ENCODE peak calls at places on chromosomes 3 and 15, in nine cellular contexts. F, U, G, R, A, B, L, O and Z are unnamed samples.

GRCh38 chr3:45218578-45219390 is 7.3 kb downstream of the TMEM158 start:
- DNase-seq in F (peak; percentile 66), U (no peak), G (peak; percentile 59), R (peak; percentile 64), A (no peak), B (no peak), L (no peak), O (no peak), Z (no peak)

GRCh38 chr3:15041950-15042349 is 23.2 kb downstream of the MRPS25 start:
- DNase-seq in F (no peak), U (no peak), G (no peak), R (no peak), A (no peak), B (no peak), L (no peak), O (no peak), Z (no peak)

GRCh38 chr3:44962606-44963393 is 13.2 kb downstream of the ZDHHC3 start:
- DNase-seq in F (no peak), U (no peak), G (no peak), R (no peak), A (no peak), B (no peak), L (no peak), O (no peak), Z (no peak)

GRCh38 chr3:144636833-144637232 is 665.2 kb downstream of the DIPK2A start:
- DNase-seq in F (no peak), U (peak; percentile 2), G (no peak), R (no peak), A (no peak), B (peak; percentile 10), L (peak; percentile 62), O (peak; percentile 52), Z (peak; percentile 18)

GRCh38 chr3:105518806-105519418 is 152.2 kb downstream of the ALCAM start:
- DNase-seq in F (no peak), U (peak; percentile 35), G (peak; percentile 71), R (no peak), A (peak; percentile 68), B (peak; percentile 21), L (peak; percentile 70), O (peak; percentile 72), Z (peak; percentile 20)

GRCh38 chr3:171672538-171672937 is 137.7 kb downstream of the PLD1 start:
- DNase-seq in F (no peak), U (no peak), G (no peak), R (no peak), A (no peak), B (no peak), L (no peak), O (no peak), Z (no peak)

GRCh38 chr15:72445426-72445825 is 28.7 kb upstream of the ARIH1 start:
- DNase-seq in F (no peak), U (no peak), G (no peak), R (no peak), A (no peak), B (no peak), L (no peak), O (peak; percentile 1), Z (no peak)

GRCh38 chr3:15647629-15648167 is 46.2 kb downstream of the BTD start:
- DNase-seq in F (no peak), U (no peak), G (peak; percentile 87), R (no peak), A (peak; percentile 95), B (peak; percentile 89), L (no peak), O (no peak), Z (no peak)

GRCh38 chr3:124985358-124985757 is 50.8 kb upstream of the MUC13 start:
- DNase-seq in F (no peak), U (no peak), G (no peak), R (peak; percentile 37), A (no peak), B (no peak), L (peak; percentile 40), O (no peak), Z (no peak)

GRCh38 chr3:124982855-124983254 is 48.3 kb upstream of the MUC13 start:
- DNase-seq in F (no peak), U (no peak), G (no peak), R (no peak), A (no peak), B (no peak), L (no peak), O (no peak), Z (peak; percentile 36)

GRCh38 chr3:124984754-124985153 is 50.2 kb upstream of the MUC13 start:
- DNase-seq in F (no peak), U (no peak), G (no peak), R (no peak), A (no peak), B (no peak), L (no peak), O (no peak), Z (no peak)

GRCh38 chr3:124981472-124981871 is 46.9 kb upstream of the MUC13 start:
- DNase-seq in F (no peak), U (no peak), G (no peak), R (no peak), A (no peak), B (no peak), L (peak; percentile 54), O (no peak), Z (no peak)

GRCh38 chr3:124986153-124987143 is 51.9 kb upstream of the MUC13 start:
- DNase-seq in F (peak; percentile 35), U (no peak), G (no peak), R (no peak), A (no peak), B (no peak), L (peak; percentile 42), O (no peak), Z (peak; percentile 48)
- TF ChIP-seq CTCF in F (peak; percentile 48), U (peak; percentile 53), G (peak; percentile 29), R (no peak), A (peak; percentile 29), B (no peak), L (peak; percentile 55), O (peak; percentile 49), Z (peak; percentile 60)

GRCh38 chr3:115380883-115381572 is 233.9 kb upstream of the ZBTB20 start:
- DNase-seq in F (no peak), U (no peak), G (no peak), R (no peak), A (no peak), B (no peak), L (no peak), O (no peak), Z (no peak)
- TF ChIP-seq CTCF in F (no peak), U (no peak), G (no peak), R (no peak), A (no peak), B (no peak), L (no peak), O (no peak), Z (peak; percentile 29)

GRCh38 chr3:184290331-184290730 is 8.7 kb upstream of the PSMD2 start:
- DNase-seq in F (no peak), U (no peak), G (no peak), R (no peak), A (no peak), B (no peak), L (no peak), O (no peak), Z (no peak)

GRCh38 chr3:184283681-184284080 is 7.9 kb downstream of the ECE2 start:
- DNase-seq in F (no peak), U (no peak), G (no peak), R (no peak), A (no peak), B (no peak), L (no peak), O (no peak), Z (no peak)

GRCh38 chr3:184282941-184283340 is 7.1 kb downstream of the ECE2 start:
- DNase-seq in F (no peak), U (no peak), G (peak; percentile 32), R (no peak), A (no peak), B (no peak), L (no peak), O (no peak), Z (no peak)

GRCh38 chr3:184289426-184289938 is 9.6 kb upstream of the PSMD2 start:
- DNase-seq in F (peak; percentile 59), U (no peak), G (peak; percentile 72), R (peak; percentile 28), A (peak; percentile 65), B (peak; percentile 61), L (peak; percentile 48), O (peak; percentile 53), Z (peak; percentile 71)

DNA sequence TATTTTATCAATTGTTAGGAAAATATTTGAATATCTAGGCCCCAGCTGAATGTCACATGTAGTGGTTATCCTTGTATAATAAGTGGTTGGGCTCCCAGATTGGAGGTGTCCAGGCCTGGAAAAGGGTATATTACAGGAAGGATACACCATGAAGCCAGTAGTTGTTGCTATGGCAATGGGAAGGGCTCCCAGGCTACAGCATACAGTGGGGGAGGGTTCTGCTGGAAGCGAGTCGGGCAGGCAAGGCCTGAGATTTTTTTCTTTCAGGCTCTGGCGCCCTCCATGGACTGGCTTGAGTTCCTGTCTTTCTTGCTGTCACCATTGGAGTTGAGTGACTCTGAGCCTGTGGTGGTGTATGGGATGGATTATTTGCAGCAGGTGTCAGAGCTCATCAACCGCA is 8.9 kb downstream of the ECE2 start:
- DNase-seq in F (peak; percentile 83), U (peak; percentile 58), G (peak; percentile 62), R (no peak), A (peak; percentile 30), B (peak; percentile 90), L (peak; percentile 68), O (peak; percentile 71), Z (peak; percentile 70)
- TF ChIP-seq CTCF in F (peak; percentile 56), U (peak; percentile 66), G (peak; percentile 57), R (no peak), A (peak; percentile 41), B (no peak), L (peak; percentile 37), O (peak; percentile 64), Z (no peak)

GRCh38 chr15:63392355-63393009 is 10.8 kb upstream of the CA12 start:
- DNase-seq in F (no peak), U (no peak), G (peak; percentile 37), R (no peak), A (no peak), B (peak; percentile 24), L (no peak), O (no peak), Z (no peak)

GRCh38 chr15:63395730-63396545 is 14.3 kb upstream of the CA12 start:
- DNase-seq in F (no peak), U (no peak), G (no peak), R (no peak), A (no peak), B (no peak), L (no peak), O (no peak), Z (no peak)

GRCh38 chr15:63401078-63401477 is 19.4 kb upstream of the CA12 start:
- DNase-seq in F (no peak), U (no peak), G (no peak), R (no peak), A (no peak), B (no peak), L (no peak), O (no peak), Z (no peak)

GRCh38 chr15:63398456-63398855 is 16.8 kb upstream of the CA12 start:
- DNase-seq in F (no peak), U (no peak), G (no peak), R (no peak), A (no peak), B (no peak), L (no peak), O (no peak), Z (no peak)

DNA sequence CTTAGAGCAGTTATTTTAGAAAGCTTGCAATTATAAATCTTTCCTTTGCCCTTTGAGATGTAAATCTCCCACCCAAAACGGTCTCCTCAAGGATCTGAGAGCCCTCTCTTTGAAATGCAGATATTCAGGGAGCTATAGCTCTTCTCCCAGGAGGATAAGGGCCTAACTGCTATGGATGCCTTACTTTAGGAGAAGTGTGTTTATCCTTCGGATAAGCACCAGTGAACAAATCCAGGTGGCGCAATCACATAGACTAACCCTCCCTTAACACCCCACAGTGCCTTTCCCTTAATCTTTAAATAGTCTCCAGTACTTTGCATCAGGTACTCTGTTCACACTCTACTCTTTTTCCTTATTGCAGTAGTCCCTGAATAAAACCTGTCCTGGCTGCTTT is 14.9 kb upstream of the CA12 start:
- DNase-seq in F (no peak), U (no peak), G (peak; percentile 23), R (no peak), A (no peak), B (peak; percentile 53), L (peak; percentile 37), O (no peak), Z (no peak)
- TF ChIP-seq CTCF in F (no peak), U (peak; percentile 39), G (no peak), R (no peak), A (no peak), B (no peak), L (no peak), O (no peak), Z (no peak)